ENCODE peak calls at places on chromosomes 2 and 18, in seven cellular contexts. S is stomach, L is A549, P is ovary, Y is sigmoid colon, W is SK-N-SH, V is upper lobe of left lung. T is an unnamed sample.

GRCh38 chr2:74130211-74130995 is 17.3 kb downstream of the BOLA3 start:
- DNase-seq in L (no peak), V (no peak), P (no peak), S (no peak), W (no peak), Y (no peak), T (no peak)

GRCh38 chr2:159211447-159212396 is 74.8 kb downstream of the WDSUB1 start:
- DNase-seq in L (no peak), Y (no peak), P (no peak), S (no peak), W (no peak), V (no peak), T (no peak)

GRCh38 chr18:12271376-12272235 is 17.4 kb downstream of the CIDEA start:
- DNase-seq in P (peak; percentile 86), V (peak; percentile 71), L (peak; percentile 79), W (peak; percentile 90), Y (peak; percentile 91), S (peak; percentile 73), T (no peak)

GRCh38 chr2:64913357-64913869 is 75.8 kb upstream of the SLC1A4 start:
- DNase-seq in W (peak; percentile 20), P (no peak), V (no peak), L (peak; percentile 35), S (peak; percentile 35), Y (no peak), T (no peak)

GRCh38 chr2:187499941-187500532 is 52.0 kb upstream of the CALCRL start:
- DNase-seq in P (peak; percentile 39), V (peak; percentile 51), W (peak; percentile 22), L (peak; percentile 74), Y (peak; percentile 71), S (peak; percentile 63), T (no peak)

GRCh38 chr2:63658176-63658968 is 69.6 kb downstream of the MDH1 start:
- DNase-seq in W (no peak), P (no peak), V (no peak), Y (no peak), S (no peak), L (no peak), T (no peak)

GRCh38 chr2:2014251-2014761 is 270.0 kb upstream of the PXDN start:
- DNase-seq in Y (no peak), W (peak; percentile 82), L (no peak), S (no peak), P (no peak), V (no peak), T (no peak)

GRCh38 chr2:100292022-100292580 is 30.2 kb downstream of the LONRF2 start:
- DNase-seq in Y (peak; percentile 81), S (peak; percentile 37), W (peak; percentile 56), V (peak; percentile 85), P (peak; percentile 71), L (peak; percentile 99), T (no peak)

GRCh38 chr2:100580474-100581264 is 17.9 kb downstream of the PDCL3 start:
- DNase-seq in P (no peak), Y (no peak), L (no peak), S (no peak), W (no peak), V (peak; percentile 71), T (no peak)

GRCh38 chr2:33292063-33292462 is 184.4 kb upstream of the RASGRP3 start:
- DNase-seq in Y (no peak), L (no peak), W (no peak), P (no peak), V (no peak), S (no peak), T (no peak)

GRCh38 chr2:73426161-73426560 is 40.5 kb downstream of the ALMS1 start:
- DNase-seq in S (no peak), W (no peak), Y (no peak), L (no peak), P (no peak), V (no peak), T (no peak)

GRCh38 chr2:120334068-120334467 is 11.9 kb upstream of the INHBB start:
- DNase-seq in S (no peak), P (no peak), V (no peak), L (no peak), Y (no peak), W (no peak), T (no peak)

GRCh38 chr18:51614033-51614432 is 416.6 kb upstream of the MEX3C start:
- DNase-seq in S (no peak), L (peak; percentile 90), Y (no peak), V (no peak), W (peak; percentile 42), P (no peak), T (no peak)

GRCh38 chr2:231673348-231673770 is 35.0 kb upstream of the PTMA start:
- DNase-seq in S (peak; percentile 82), P (peak; percentile 61), Y (peak; percentile 84), V (peak; percentile 90), W (no peak), L (peak; percentile 95), T (no peak)

GRCh38 chr18:80241919-80242777 is 5.2 kb downstream of the PARD6G start:
- DNase-seq in S (no peak), P (no peak), L (no peak), V (no peak), Y (no peak), W (no peak), T (no peak)

GRCh38 chr18:22048932-22049615 is 120.3 kb upstream of the GATA6 start:
- DNase-seq in L (no peak), P (no peak), S (no peak), Y (no peak), W (no peak), V (no peak), T (no peak)

GRCh38 chr2:96108578-96109561 is 7.5 kb downstream of the ADRA2B start:
- DNase-seq in V (no peak), S (no peak), Y (peak; percentile 64), W (no peak), P (no peak), L (no peak), T (no peak)

GRCh38 chr2:50953021-50953420 is 78.9 kb downstream of the NRXN1 start:
- DNase-seq in V (no peak), Y (no peak), L (peak; percentile 13), P (no peak), W (no peak), S (no peak), T (no peak)

GRCh38 chr18:48973731-48974130 is 23.0 kb upstream of the SMAD7 start:
- DNase-seq in L (no peak), S (no peak), P (no peak), V (no peak), Y (no peak), W (no peak), T (no peak)

GRCh38 chr2:44778671-44779476 is 162.6 kb upstream of the SIX3 start:
- DNase-seq in L (no peak), W (no peak), Y (no peak), P (no peak), S (no peak), V (no peak), T (no peak)
- H3K27ac ChIP-seq in L (no peak overlapping the region), W (no peak overlapping the region), Y (no peak overlapping the region), P (no peak overlapping the region), S (no peak overlapping the region), V (no peak overlapping the region), T (no peak overlapping the region)

DNA sequence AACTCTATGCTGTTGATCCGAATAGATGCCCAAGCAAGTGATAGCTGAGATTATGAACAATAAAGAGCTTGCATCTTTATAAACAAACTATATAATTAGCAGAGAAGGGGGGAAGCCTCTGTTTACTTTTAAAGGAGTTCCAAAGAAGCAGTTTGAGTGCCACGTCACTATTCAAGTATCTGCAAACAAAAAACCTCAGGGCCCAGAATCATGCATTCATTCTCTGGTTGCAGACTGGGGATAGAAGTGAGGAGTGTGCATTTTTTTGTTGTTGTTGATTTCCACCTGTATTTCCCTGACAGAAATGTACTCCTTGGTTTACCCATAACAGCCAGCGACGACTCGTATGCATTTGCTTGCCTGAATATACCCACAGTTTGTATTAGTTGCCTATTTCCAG is 264.3 kb downstream of the PTGR3 start:
- DNase-seq in W (no peak), L (peak; percentile 2), V (no peak), P (no peak), S (no peak), Y (no peak), T (no peak)
- H3K4me1 ChIP-seq in W (peaks cover 3% of the 10 kb centered on the region), L (peaks cover 28% of the 10 kb centered on the region), V (peaks cover 2% of the 10 kb centered on the region), P (no peaks in the 10 kb centered on the region), S (peaks cover 18% of the 10 kb centered on the region), Y (no peaks in the 10 kb centered on the region), T (peaks cover under 1% of the 10 kb centered on the region)

DNA sequence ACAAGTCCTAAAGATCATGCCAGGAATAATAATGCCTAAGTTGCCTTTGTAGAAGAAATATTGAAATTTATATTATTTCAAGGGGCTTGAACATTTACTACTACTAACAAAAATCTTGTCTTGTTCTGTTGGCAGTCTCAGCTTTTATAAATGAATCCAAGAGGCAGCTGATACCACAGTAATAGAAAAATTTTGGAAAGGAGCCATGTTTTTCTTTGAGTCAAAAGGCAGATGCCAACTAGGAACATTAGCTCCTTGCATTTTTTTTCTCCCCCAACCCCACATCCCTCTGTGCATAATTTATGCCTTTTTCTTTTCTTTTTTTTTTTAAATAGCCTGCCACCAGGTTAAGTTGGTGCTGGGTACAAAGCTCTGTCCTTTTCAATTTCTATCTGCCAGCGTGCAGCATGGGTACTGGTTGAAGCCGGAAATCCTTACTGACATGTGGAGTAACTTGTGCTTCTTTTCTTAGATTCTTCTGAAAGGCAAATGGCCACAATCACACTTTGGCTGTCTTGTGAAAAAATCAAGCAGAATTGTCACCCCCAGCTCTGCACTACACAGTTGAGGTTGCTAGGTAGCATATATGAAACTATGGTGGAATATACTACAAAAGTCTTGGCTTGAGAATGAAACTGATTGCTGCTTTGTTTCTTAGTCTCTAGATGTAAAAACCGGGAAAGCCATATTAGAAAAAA is 98.8 kb downstream of the RHBDD1 start:
- DNase-seq in L (no peak), P (no peak), Y (no peak), W (no peak), V (no peak), S (no peak), T (no peak)
- TF ChIP-seq EP300 in L (no peak), P (no peak), Y (no peak), W (no peak), V (no peak), S (no peak), T (no peak)

GRCh38 chr18:13452448-13452811 is 233.9 kb downstream of the LDLRAD4 start:
- DNase-seq in V (no peak), Y (peak; percentile 81), L (peak; percentile 31), P (no peak), S (peak; percentile 10), W (no peak), T (no peak)

GRCh38 chr18:13451661-13452447 is 233.3 kb downstream of the LDLRAD4 start:
- DNase-seq in P (no peak), V (no peak), S (peak; percentile 21), L (no peak), W (no peak), Y (peak; percentile 58), T (no peak)

GRCh38 chr18:13449651-13450050 is 231.1 kb downstream of the LDLRAD4 start:
- DNase-seq in S (no peak), P (no peak), V (no peak), W (no peak), Y (no peak), L (no peak), T (no peak)

GRCh38 chr18:13450289-13451207 is 232.0 kb downstream of the LDLRAD4 start:
- DNase-seq in W (no peak), S (no peak), Y (peak; percentile 56), L (no peak), V (no peak), P (no peak), T (no peak)

GRCh38 chr18:13451208-13451530 is 232.6 kb downstream of the LDLRAD4 start:
- DNase-seq in W (no peak), S (peak; percentile 24), P (no peak), Y (peak; percentile 39), L (no peak), V (no peak), T (no peak)
- H3K27ac ChIP-seq in W (no peak overlapping the region), S (no peak overlapping the region), P (no peak overlapping the region), Y (no peak overlapping the region), L (peak overlapping the region; percentile 81), V (no peak overlapping the region), T (no peak overlapping the region)

T was measured in esophagus muscularis mucosa.